ENCODE peak calls at places on chromosomes 6 and 20, in five cellular contexts. T is AG08395; A is activated CD4-positive, alpha-beta memory T cell treated with anti-CD3 and anti-CD28 coated beads for 36 hours; Y is H9; J is foreskin fibroblast. Q is an unnamed sample.

GRCh38 chr20:10793741-10794140 is 119.9 kb upstream of the JAG1 start:
- DNase-seq in T (no peak), A (no peak), Y (peak), J (no peak), Q (no peak)

GRCh38 chr20:17556842-17557674 is 12.8 kb upstream of the DSTN start:
- DNase-seq in T (peak), A (no peak), Y (peak), J (peak), Q (peak)

GRCh38 chr20:2820896-2821869 is 5.0 kb downstream of the TMEM239 start:
- DNase-seq in T (no peak), A (no peak), Y (peak), J (no peak), Q (no peak)

GRCh38 chr6:161486326-161486725 is 212.5 kb upstream of the AGPAT4 start:
- DNase-seq in T (peak), A (no peak), Y (no peak), J (peak), Q (peak)

GRCh38 chr6:9504191-9504590 is 910.7 kb downstream of the TFAP2A start:
- DNase-seq in T (no peak), A (no peak), Y (no peak), J (no peak), Q (no peak)

GRCh38 chr6:109743739-109744138 is 52.6 kb downstream of the FIG4 start:
- DNase-seq in T (peak), A (no peak), Y (no peak), J (peak), Q (peak)

GRCh38 chr20:64083380-64084208 is 604 bp downstream of the LKAAEAR1 start:
- DNase-seq in T (peak), A (peak), Y (peak), J (peak), Q (peak)

GRCh38 chr6:111086685-111087084 is 618 bp upstream of the SLC16A10 start:
- DNase-seq in T (no peak), A (no peak), Y (no peak), J (no peak), Q (no peak)

GRCh38 chr20:49319204-49319809 is 41.5 kb upstream of the ZNFX1 start:
- DNase-seq in T (no peak), A (peak), Y (no peak), J (no peak), Q (no peak)

GRCh38 chr20:41509316-41509715 is 108.9 kb downstream of the CHD6 start:
- DNase-seq in T (no peak), A (no peak), Y (no peak), J (no peak), Q (no peak)

GRCh38 chr6:2850480-2851150 is 9.0 kb upstream of the SERPINB1 start:
- DNase-seq in T (no peak), A (no peak), Y (no peak), J (peak), Q (peak)

GRCh38 chr6:140401666-140402255 is 1027.3 kb upstream of the CITED2 start:
- DNase-seq in T (peak), A (no peak), Y (no peak), J (peak), Q (no peak)

GRCh38 chr20:39752235-39752876 is 790.2 kb downstream of the DHX35 start:
- DNase-seq in T (no peak), A (no peak), Y (no peak), J (no peak), Q (no peak)

GRCh38 chr6:6678811-6679210 is 90.3 kb downstream of the LY86 start:
- DNase-seq in T (no peak), A (no peak), Y (no peak), J (no peak), Q (no peak)

GRCh38 chr20:56702931-56703840 is 74.1 kb downstream of the TFAP2C start:
- DNase-seq in T (no peak), A (no peak), Y (no peak), J (no peak), Q (no peak)

GRCh38 chr6:25876203-25876602 is 2.2 kb upstream of the SLC17A3 start:
- DNase-seq in T (no peak), A (no peak), Y (no peak), J (no peak), Q (no peak)

GRCh38 chr20:40812415-40813212 is 123.6 kb upstream of the MAFB start:
- DNase-seq in T (no peak), A (no peak), Y (peak), J (no peak), Q (no peak)

GRCh38 chr6:4316867-4317400 is 181.6 kb upstream of the ECI2 start:
- DNase-seq in T (peak), A (no peak), Y (no peak), J (peak), Q (peak)

GRCh38 chr6:105193647-105194046 is 13.8 kb upstream of the POPDC3 start:
- DNase-seq in T (peak), A (no peak), Y (no peak), J (peak), Q (peak)

Q was measured in AG20443.